ENCODE peak calls at places on chromosomes 11 and 22, in five cellular contexts. X is suprapubic skin, H is right lobe of liver, C is sigmoid colon, D is heart right ventricle. B is an unnamed sample. For H3K4me1, the result is how much of the 10 kb centered on the place peaks cover.

GRCh38 chr11:46906596-46906995 is 11.8 kb downstream of the LRP4 start:
- DNase-seq in C (no peak), X (no peak), D (no peak), H (no peak), B (no peak)

GRCh38 chr11:91792779-91793262 is 431.8 kb upstream of the FAT3 start:
- DNase-seq in H (no peak), X (no peak), D (no peak), C (no peak), B (no peak)

GRCh38 chr22:24474221-24474620 is 20.9 kb upstream of the UPB1 start:
- DNase-seq in D (no peak), C (no peak), X (no peak), H (no peak), B (no peak)

GRCh38 chr11:77206264-77207018 is 78.4 kb downstream of the MYO7A start:
- DNase-seq in X (peak), H (no peak), C (no peak), D (no peak), B (peak)

GRCh38 chr11:70247042-70247709 is 23.3 kb upstream of the PPFIA1 start:
- DNase-seq in D (no peak), C (no peak), X (no peak), H (no peak), B (no peak)

GRCh38 chr22:48088226-48088625 is 1325.8 kb downstream of the TBC1D22A start:
- DNase-seq in D (no peak), C (no peak), H (no peak), X (no peak), B (no peak)

GRCh38 chr11:56748597-56748996 is at the start of gene OR9G4:
- DNase-seq in D (no peak), X (no peak), H (no peak), C (no peak), B (no peak)

GRCh38 chr11:23903044-23903704 is 593.7 kb upstream of the LUZP2 start:
- DNase-seq in H (no peak), X (no peak), C (no peak), D (no peak), B (no peak)

GRCh38 chr11:46920709-46921108 is 2.4 kb upstream of the LRP4 start:
- DNase-seq in D (no peak), H (no peak), C (peak), X (peak), B (no peak)

DNA sequence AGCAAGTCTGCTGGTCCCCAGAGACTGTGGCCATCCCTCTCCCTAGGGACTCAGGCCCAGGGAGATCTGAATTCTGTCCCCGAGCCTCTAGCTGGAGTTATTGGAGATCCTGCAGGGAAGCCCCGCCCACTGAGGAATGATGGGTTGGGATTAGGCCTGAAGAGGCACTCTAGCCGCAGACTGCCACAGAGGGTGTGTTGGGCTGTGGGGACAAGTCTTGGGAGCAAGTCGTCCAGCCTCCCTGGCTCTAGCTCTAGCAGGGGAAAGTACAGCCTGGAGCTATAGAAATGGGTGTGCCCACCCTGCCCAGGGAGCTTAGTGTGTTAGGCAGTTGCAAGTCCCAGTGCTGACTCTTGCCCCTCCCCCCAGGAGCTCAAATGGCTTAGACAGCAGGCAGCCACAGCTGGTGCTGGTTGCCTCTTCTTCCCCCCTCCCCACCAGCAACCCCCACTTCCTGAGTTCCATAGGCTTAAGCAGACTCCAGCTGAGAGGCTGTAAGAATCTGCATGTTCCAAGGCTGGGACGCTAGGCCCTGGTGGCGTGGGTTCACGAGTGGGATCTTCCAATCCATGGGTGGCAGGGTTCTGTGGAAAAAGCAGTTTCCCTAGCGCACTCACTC is 61.3 kb downstream of the GUCY1A2 start:
- DNase-seq in C (no peak), X (no peak), D (peak), H (no peak), B (no peak)
- H3K4me3 ChIP-seq in C (no peak), X (no peak), D (no peak), H (no peak), B (no peak)

GRCh38 chr11:111982019-111982464 is 43.2 kb upstream of the DLAT start:
- DNase-seq in D (no peak), H (peak), X (no peak), C (no peak), B (peak)

GRCh38 chr11:111981270-111981669 is 43.9 kb upstream of the DLAT start:
- DNase-seq in D (no peak), X (no peak), C (no peak), H (no peak), B (no peak)

GRCh38 chr11:111982532-111983186 is 42.5 kb upstream of the DLAT start:
- DNase-seq in C (no peak), D (no peak), X (no peak), H (no peak), B (no peak)

GRCh38 chr11:111978028-111978771 is 41.1 kb downstream of the DIXDC1 start:
- DNase-seq in H (no peak), D (peak), X (peak), C (peak), B (no peak)

GRCh38 chr11:111980062-111980461 is 42.9 kb downstream of the DIXDC1 start:
- DNase-seq in C (no peak), H (no peak), X (no peak), D (no peak), B (no peak)
- H3K4me1 ChIP-seq in C (half or more), H (under half), X (half or more), D (half or more), B (under half)

GRCh38 chr11:111833524-111833923 is 37.9 kb downstream of the ALG9 start:
- DNase-seq in X (no peak), D (no peak), H (no peak), C (no peak), B (no peak)
- TF ChIP-seq CTCF in X (no peak), D (peak), H (peak), C (no peak), B (no peak)

DNA sequence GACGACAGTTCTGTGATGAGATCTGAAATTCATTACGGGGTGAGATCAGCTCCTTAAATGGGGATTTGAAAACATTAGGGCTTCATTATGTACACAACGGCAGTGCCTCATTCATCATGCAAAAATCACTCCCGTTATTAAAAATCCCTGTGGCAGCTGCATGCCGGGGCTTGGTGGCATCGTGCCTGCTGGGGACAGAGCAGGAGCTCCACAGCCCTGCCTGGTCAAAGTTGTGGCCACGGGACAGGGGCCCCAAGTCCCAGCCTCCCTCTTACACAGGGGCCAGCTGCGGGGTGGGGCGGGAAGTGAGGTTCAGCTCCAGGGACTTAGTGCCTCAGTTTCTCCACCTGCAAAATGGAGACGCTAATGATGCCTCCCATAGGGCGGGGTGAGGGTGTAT is 20.2 kb downstream of the OTUB1 start:
- DNase-seq in H (no peak), X (no peak), D (no peak), C (no peak), B (no peak)
- H3K4me3 ChIP-seq in H (no peak), X (no peak), D (no peak), C (no peak), B (no peak)

DNA sequence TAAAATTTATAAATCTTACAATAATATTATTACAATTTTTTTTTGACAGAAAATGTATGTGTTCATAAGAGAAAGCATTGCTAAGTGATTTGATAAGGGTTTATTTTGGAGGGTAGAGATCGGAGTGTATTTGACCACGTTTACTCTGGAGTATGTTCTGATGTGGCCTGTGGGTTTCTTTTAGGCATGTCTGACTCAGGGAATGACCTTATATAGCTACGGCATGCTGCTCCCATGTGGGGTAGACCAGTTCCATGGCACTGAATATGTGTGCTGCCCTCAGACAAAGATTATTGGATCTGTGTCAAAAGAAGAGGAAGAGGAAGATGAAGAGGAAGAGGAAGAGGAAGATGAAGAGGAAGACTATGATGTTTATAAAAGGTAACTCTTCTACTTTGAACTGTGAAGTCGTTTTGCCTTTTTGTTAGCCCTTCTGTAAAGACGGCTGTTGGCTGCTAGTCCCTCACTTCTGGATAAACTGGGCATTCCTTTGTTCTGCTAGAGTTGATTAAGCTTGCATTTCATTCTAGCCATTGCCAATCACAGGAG is 38.1 kb upstream of the ST14 start:
- DNase-seq in H (no peak), X (no peak), D (no peak), C (no peak), B (no peak)
- H3K4me1 ChIP-seq in H (under half), X (under half), D (half or more), C (under half), B (half or more)

GRCh38 chr11:32080381-32080980 is 10.4 kb upstream of the RCN1 start:
- DNase-seq in D (no peak), H (no peak), C (no peak), X (no peak), B (no peak)

GRCh38 chr11:32081901-32082300 is 9.0 kb upstream of the RCN1 start:
- DNase-seq in H (no peak), D (no peak), C (no peak), X (no peak), B (no peak)

GRCh38 chr11:32081129-32081641 is 9.7 kb upstream of the RCN1 start:
- DNase-seq in X (no peak), C (no peak), H (no peak), D (no peak), B (no peak)

GRCh38 chr11:32082346-32082986 is 8.4 kb upstream of the RCN1 start:
- DNase-seq in X (no peak), C (no peak), H (no peak), D (no peak), B (no peak)

GRCh38 chr11:32079511-32079910 is 11.4 kb upstream of the RCN1 start:
- DNase-seq in H (no peak), X (no peak), C (no peak), D (no peak), B (no peak)
- TF ChIP-seq CTCF in H (no peak), X (no peak), C (no peak), D (no peak), B (no peak)

GRCh38 chr22:26658671-26659478 is 1.5 kb downstream of the MIAT start:
- DNase-seq in H (no peak), X (no peak), D (no peak), C (no peak), B (peak)
- H3K4me3 ChIP-seq in H (peak), X (peak), D (peak), C (peak), B (peak)

B was measured in upper lobe of right lung.